ENCODE peak calls at places on chromosome X, in five cellular contexts. T is Karpas-422, D is spleen, R is OCI-LY7, J is tibial artery. E is an unnamed sample. For H3K9me3, the result is how much of the 10 kb centered on the place peaks cover.

GRCh38 chrX:31353095-31353494 is 281.3 kb upstream of the FTHL17 start:
- DNase-seq in T (no peak), D (no peak), J (no peak), R (no peak), E (no peak)

GRCh38 chrX:69299271-69299670 is 134.0 kb upstream of the PJA1 start:
- DNase-seq in T (no peak), J (no peak), D (no peak), R (no peak), E (no peak)

GRCh38 chrX:53321216-53321942 is 40.0 kb upstream of the IQSEC2 start:
- DNase-seq in R (no peak), T (no peak), D (no peak), J (no peak), E (no peak)

GRCh38 chrX:11792461-11793421 is 34.7 kb downstream of the MSL3 start:
- DNase-seq in J (no peak), R (peak), T (peak), D (no peak), E (no peak)

GRCh38 chrX:133474559-133474958 is 59.3 kb upstream of the GPC4 start:
- DNase-seq in D (no peak), R (no peak), J (no peak), T (no peak), E (no peak)

GRCh38 chrX:16188687-16189086 is 21.4 kb downstream of the MAGEB17 start:
- DNase-seq in D (no peak), T (no peak), J (no peak), R (no peak), E (no peak)

GRCh38 chrX:77014655-77015377 is 432.4 kb upstream of the FGF16 start:
- DNase-seq in T (peak), J (no peak), R (peak), D (no peak), E (no peak)

GRCh38 chrX:102840871-102841705 is 96.0 kb upstream of the RAB40AL start:
- DNase-seq in J (no peak), D (no peak), R (no peak), T (peak), E (no peak)

GRCh38 chrX:102651242-102651967 is at the start of gene GPRASP1:
- DNase-seq in T (no peak), J (peak), R (no peak), D (peak), E (peak)

GRCh38 chrX:30153881-30154260 is 61.5 kb upstream of the MAGEB2 start:
- DNase-seq in R (no peak), J (no peak), D (no peak), T (no peak), E (no peak)

GRCh38 chrX:132483523-132483922 is 5.3 kb downstream of the MBNL3 start:
- DNase-seq in J (no peak), D (no peak), T (no peak), R (no peak), E (no peak)

GRCh38 chrX:56793533-56794320 is 64.7 kb downstream of the NBDY start:
- DNase-seq in T (peak), J (no peak), R (no peak), D (peak), E (no peak)

GRCh38 chrX:148995661-148996060 is 495.2 kb downstream of the AFF2 start:
- DNase-seq in J (no peak), D (no peak), R (no peak), T (peak), E (no peak)

GRCh38 chrX:14670819-14671218 is 141.5 kb downstream of the GLRA2 start:
- DNase-seq in R (peak), J (no peak), T (peak), D (no peak), E (no peak)

GRCh38 chrX:101450951-101451350 is 34.3 kb upstream of the ARMCX4 start:
- DNase-seq in D (no peak), J (peak), T (no peak), R (no peak), E (no peak)

GRCh38 chrX:137548261-137548660 is 17.7 kb upstream of the ZIC3 start:
- DNase-seq in R (no peak), D (no peak), J (no peak), T (no peak), E (no peak)

GRCh38 chrX:30521440-30522182 is 56.0 kb downstream of the TASL start:
- DNase-seq in D (no peak), T (no peak), R (no peak), J (no peak), E (no peak)

DNA sequence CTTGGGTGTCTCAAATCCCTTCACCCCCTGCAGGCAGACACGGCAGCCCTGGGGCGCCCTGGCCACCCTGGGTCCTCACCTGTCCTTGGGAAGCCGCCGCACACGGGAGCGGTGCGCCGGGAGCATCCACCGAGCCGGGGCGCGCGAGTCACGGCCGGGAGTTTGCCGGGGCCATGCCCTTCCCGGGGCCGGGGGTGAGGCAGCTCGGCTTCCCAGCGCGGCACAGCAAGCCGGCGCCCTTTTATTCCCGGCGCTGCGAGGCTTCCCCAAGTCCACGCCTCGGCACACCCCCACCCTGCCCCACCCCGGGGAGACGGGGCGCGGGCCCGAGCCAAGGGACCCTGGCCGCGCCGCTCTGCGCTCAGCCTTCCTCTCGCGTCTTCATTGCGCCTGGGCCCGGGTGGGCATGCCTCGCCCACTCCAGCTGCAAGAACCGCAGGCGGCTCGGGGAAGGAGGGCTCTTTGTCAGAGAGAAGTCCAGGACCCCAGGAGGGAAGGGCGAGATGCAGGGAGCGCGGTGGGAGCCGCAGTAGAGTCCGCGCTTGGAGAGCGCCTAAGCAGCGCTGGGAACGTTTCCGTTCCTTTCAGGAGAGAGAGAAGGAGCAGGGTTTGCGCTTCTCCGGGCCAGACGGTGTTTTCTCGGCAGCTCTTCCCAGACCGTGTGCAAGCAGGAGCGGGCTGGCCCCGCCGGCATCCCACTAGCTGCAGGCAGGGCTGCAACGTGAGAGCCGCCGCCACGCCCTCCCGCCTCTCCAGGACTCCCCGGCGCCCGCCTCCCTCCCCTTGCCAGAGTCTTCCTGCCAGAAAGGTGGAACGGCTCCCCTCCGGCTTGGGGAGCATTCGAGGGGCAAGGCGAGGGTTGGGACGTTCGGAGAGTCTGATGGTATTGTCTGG is at the start of gene MXRA5:
- DNase-seq in R (no peak), J (no peak), T (no peak), D (no peak), E (peak)
- H3K4me3 ChIP-seq in R (no peak), J (peak), T (no peak), D (peak), E (peak)

DNA sequence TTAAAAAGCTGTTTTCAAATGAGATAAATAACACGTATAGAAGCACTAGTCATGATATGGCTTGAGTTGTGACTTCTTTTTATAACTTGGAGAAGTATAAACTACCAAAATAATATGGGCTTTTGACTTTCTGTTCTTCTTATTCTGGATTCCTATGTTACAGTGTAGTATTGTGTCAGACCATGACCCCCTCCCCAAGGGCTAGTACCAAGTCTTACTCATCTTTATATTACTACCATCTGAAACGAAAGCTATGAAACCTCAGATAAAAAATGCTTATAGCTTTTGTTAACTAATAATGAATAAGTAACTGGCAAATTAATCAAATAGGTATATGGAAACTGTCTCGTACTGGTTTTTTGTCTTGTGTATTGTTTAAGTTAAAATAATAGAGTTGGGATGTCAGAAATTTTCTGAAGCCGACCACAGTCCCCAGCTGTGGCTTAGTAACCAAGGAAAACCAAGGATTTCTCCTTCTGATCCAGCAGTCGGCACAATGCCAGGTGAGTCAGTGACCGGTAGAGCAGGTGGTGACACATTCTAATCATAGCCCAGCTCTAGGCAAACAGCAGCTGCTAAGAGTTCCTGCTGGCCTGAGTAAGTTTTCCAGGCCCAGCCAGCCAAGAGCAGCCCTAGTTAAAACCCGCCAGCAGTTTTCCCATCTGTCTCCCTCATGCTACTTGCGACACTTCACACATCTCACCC is 163.3 kb upstream of the PRDX4 start:
- DNase-seq in D (no peak), R (no peak), T (peak), J (peak), E (no peak)
- H3K27ac ChIP-seq in D (no peak), R (no peak), T (no peak), J (peak), E (no peak)

GRCh38 chrX:1941291-1941690 is 326.4 kb downstream of the ASMT start:
- DNase-seq in R (no peak), D (no peak), J (no peak), T (no peak), E (no peak)
- H3K9me3 ChIP-seq in R (under half), D (under half), J (under half), T (under half), E (under half)

GRCh38 chrX:155874571-155875244 is 6.4 kb upstream of the VAMP7 start:
- DNase-seq in R (no peak), T (no peak), J (no peak), D (no peak), E (no peak)
- H3K4me3 ChIP-seq in R (no peak), T (no peak), J (peak), D (no peak), E (no peak)

DNA sequence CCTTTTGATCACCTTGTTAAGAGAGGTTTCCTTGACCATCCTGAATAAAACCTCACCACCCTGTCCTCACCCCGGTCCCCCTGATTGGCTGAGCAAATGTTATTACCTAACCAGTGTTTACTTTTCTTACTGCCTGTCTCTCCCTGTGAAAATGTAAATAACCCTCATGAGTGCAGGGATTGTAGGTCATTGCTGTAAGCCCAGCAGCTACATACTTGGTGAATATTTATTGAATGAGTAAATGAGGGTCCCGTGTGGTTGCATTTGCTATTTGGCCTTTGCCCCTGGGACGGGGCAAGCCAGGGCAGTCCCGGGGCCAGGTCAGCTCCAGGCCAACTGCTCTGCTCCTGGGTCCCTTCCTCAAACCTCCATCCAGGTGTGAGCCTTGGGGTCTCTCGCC is 55.5 kb upstream of the CLCN4 start:
- DNase-seq in J (no peak), T (no peak), R (no peak), D (peak), E (no peak)
- H3K27ac ChIP-seq in J (peak), T (no peak), R (no peak), D (no peak), E (peak)

GRCh38 chrX:42978655-42979379 is 200.9 kb upstream of the PPP1R2C start:
- DNase-seq in R (no peak), D (no peak), T (no peak), J (no peak), E (no peak)
- H3K9me3 ChIP-seq in R (under half), D (under half), T (under half), J (under half), E (under half)

GRCh38 chrX:47200385-47201150 is 6.9 kb downstream of the UBA1 start:
- DNase-seq in R (no peak), T (no peak), J (peak), D (no peak), E (no peak)

GRCh38 chrX:47198026-47198686 is 4.5 kb downstream of the UBA1 start:
- DNase-seq in J (no peak), T (no peak), D (no peak), R (no peak), E (no peak)

GRCh38 chrX:47199286-47199685 is 5.7 kb downstream of the UBA1 start:
- DNase-seq in R (no peak), T (no peak), D (no peak), J (no peak), E (no peak)

GRCh38 chrX:47197526-47197925 is 3.9 kb downstream of the UBA1 start:
- DNase-seq in J (no peak), R (no peak), D (no peak), T (no peak), E (no peak)

GRCh38 chrX:47198687-47199080 is 5.1 kb downstream of the UBA1 start:
- DNase-seq in T (no peak), R (no peak), J (no peak), D (no peak), E (no peak)
- H3K4me3 ChIP-seq in T (no peak), R (no peak), J (no peak), D (no peak), E (no peak)

GRCh38 chrX:107119281-107119680 is 659 bp upstream of the RBM41 start:
- DNase-seq in R (no peak), T (no peak), D (no peak), J (no peak), E (no peak)
- H3K27ac ChIP-seq in R (no peak), T (no peak), D (peak), J (peak), E (no peak)

GRCh38 chrX:40346379-40346778 is 234.4 kb upstream of the ATP6AP2 start:
- DNase-seq in T (no peak), J (no peak), R (no peak), D (no peak), E (no peak)
- H3K9me3 ChIP-seq in T (under half), J (under half), R (under half), D (under half), E (under half)

E was measured in ovary.